ENCODE peak calls at places on chromosomes 7 and 10, in six cellular contexts. F is A549, R is HepG2, B is SK-N-SH, Q is H1, D is K562. I is an unnamed sample.

GRCh38 chr10:51867956-51868355 is 168.6 kb upstream of the CSTF2T start:
- DNase-seq in Q (no peak), B (no peak), F (no peak), R (no peak), D (no peak), I (peak; percentile 99)

GRCh38 chr7:142349670-142350405 is 92.0 kb upstream of the PRSS58 start:
- DNase-seq in R (no peak), D (no peak), F (no peak), B (no peak), Q (no peak), I (no peak)

GRCh38 chr10:88849224-88849623 is 2.4 kb downstream of the ANKRD22 start:
- DNase-seq in D (no peak), F (no peak), R (no peak), Q (no peak), B (no peak), I (peak; percentile 72)

GRCh38 chr10:21499910-21500577 is 25.4 kb downstream of the SKIDA1 start:
- DNase-seq in B (no peak), F (no peak), D (no peak), R (no peak), Q (peak; percentile 86), I (no peak)

GRCh38 chr7:142535123-142535779 is 214.0 kb upstream of the PRSS1 start:
- DNase-seq in Q (peak; percentile 85), B (peak; percentile 80), R (peak; percentile 41), D (peak; percentile 71), F (peak; percentile 68), I (peak; percentile 92)

GRCh38 chr7:93013471-93014061 is 104.2 kb downstream of the SAMD9 start:
- DNase-seq in R (no peak), Q (no peak), F (no peak), D (no peak), B (no peak), I (peak; percentile 66)

GRCh38 chr10:88473989-88474883 is 108.9 kb downstream of the RNLS start:
- DNase-seq in B (no peak), R (no peak), D (no peak), Q (no peak), F (no peak), I (no peak)

GRCh38 chr10:16117305-16117695 is 257.0 kb upstream of the MINDY3 start:
- DNase-seq in F (no peak), R (no peak), D (no peak), Q (no peak), B (no peak), I (no peak)

GRCh38 chr7:45470031-45470430 is 104.1 kb upstream of the ADCY1 start:
- DNase-seq in B (no peak), R (no peak), F (no peak), D (no peak), Q (no peak), I (no peak)

GRCh38 chr10:16673443-16673842 is 143.8 kb downstream of the RSU1 start:
- DNase-seq in R (no peak), F (no peak), D (no peak), Q (no peak), B (no peak), I (no peak)

GRCh38 chr10:51020175-51020574 is 54.1 kb upstream of the PRKG1 start:
- DNase-seq in D (no peak), R (no peak), F (no peak), B (no peak), Q (no peak), I (no peak)

GRCh38 chr10:74223755-74224530 is 72.9 kb downstream of the ADK start:
- DNase-seq in B (no peak), Q (no peak), R (no peak), F (peak; percentile 64), D (no peak), I (peak; percentile 58)

GRCh38 chr10:97889461-97890265 is 40.0 kb downstream of the GOLGA7B start:
- DNase-seq in Q (peak; percentile 59), R (no peak), B (peak; percentile 54), D (peak; percentile 61), F (peak; percentile 90), I (peak; percentile 28)

GRCh38 chr7:129176853-129177369 is 11.5 kb upstream of the SMO start:
- DNase-seq in B (no peak), Q (no peak), R (no peak), F (no peak), D (peak; percentile 28), I (no peak)

GRCh38 chr7:75958802-75959543 is 35.4 kb downstream of the TMEM120A start:
- DNase-seq in D (no peak), Q (no peak), R (peak; percentile 80), B (no peak), F (no peak), I (no peak)

GRCh38 chr10:126955934-126956711 is 50.9 kb downstream of the DOCK1 start:
- DNase-seq in D (no peak), B (no peak), F (no peak), R (no peak), Q (no peak), I (no peak)

GRCh38 chr10:73899401-73899780 is 11.5 kb upstream of the PLAU start:
- DNase-seq in F (no peak), Q (no peak), D (no peak), R (no peak), B (no peak), I (peak; percentile 97)

GRCh38 chr7:30923009-30923773 is 11.5 kb downstream of the AQP1 start:
- DNase-seq in F (no peak), Q (peak; percentile 36), R (no peak), D (no peak), B (peak; percentile 17), I (no peak)

GRCh38 chr10:80132299-80133139 is at the start of gene PLAC9:
- DNase-seq in Q (peak; percentile 70), B (peak; percentile 83), D (no peak), R (no peak), F (peak; percentile 18), I (peak; percentile 20)

GRCh38 chr10:15483215-15483970 is 112.3 kb upstream of the FAM171A1 start:
- DNase-seq in R (no peak), F (no peak), Q (no peak), B (peak; percentile 74), D (peak; percentile 19), I (no peak)

GRCh38 chr10:12563489-12563888 is 214.1 kb downstream of the CAMK1D start:
- DNase-seq in Q (no peak), B (no peak), D (no peak), F (no peak), R (no peak), I (no peak)

GRCh38 chr10:17062009-17062408 is 67.6 kb downstream of the CUBN start:
- DNase-seq in F (peak; percentile 7), R (no peak), B (no peak), Q (no peak), D (no peak), I (peak; percentile 90)

GRCh38 chr10:3226960-3227724 is 54.6 kb upstream of the PITRM1 start:
- DNase-seq in D (no peak), F (peak; percentile 36), Q (no peak), R (no peak), B (no peak), I (peak; percentile 79)

GRCh38 chr7:154841731-154842331 is 161.1 kb downstream of the PAXIP1 start:
- DNase-seq in F (no peak), B (peak; percentile 83), Q (no peak), D (no peak), R (no peak), I (no peak)

GRCh38 chr10:49200859-49201258 is 12.7 kb upstream of the TMEM273 start:
- DNase-seq in D (no peak), Q (no peak), R (no peak), B (no peak), F (no peak), I (peak; percentile 5)

DNA sequence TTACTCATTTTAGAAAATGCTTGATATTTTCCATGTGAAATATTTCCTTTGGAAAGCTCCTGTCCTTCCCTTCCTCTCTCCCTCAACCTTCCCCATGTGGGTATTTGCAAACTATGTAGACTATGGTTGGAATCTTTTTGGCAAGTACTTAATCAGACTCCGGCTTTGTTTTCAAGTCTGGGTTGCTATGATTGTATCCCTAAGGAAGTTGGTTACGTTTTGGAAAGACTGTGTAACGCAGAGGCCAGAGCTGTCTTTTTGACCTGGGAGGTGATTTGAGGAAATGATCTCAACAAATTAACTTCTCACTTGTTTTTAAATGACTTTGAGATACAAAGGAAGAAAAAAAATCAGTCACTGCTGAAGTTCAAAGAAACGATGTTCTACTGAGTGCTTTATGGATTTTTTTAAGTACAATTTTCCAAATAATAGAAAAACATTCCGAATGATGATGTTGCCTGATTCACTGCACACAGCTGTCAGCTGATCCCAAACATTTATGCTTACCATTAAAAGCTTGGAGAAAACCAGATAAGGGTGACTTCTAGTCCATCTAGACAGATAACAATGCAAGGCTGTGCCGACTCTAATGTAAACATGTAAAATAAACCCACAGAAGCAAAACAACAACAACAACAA is 145.5 kb upstream of the CELF2 start:
- DNase-seq in B (no peak), Q (no peak), R (no peak), F (no peak), D (no peak), I (peak; percentile 96)
- TF ChIP-seq RFX5 in B (no peak), Q (no peak), R (no peak), F (no peak), D (no peak), I (no peak)

DNA sequence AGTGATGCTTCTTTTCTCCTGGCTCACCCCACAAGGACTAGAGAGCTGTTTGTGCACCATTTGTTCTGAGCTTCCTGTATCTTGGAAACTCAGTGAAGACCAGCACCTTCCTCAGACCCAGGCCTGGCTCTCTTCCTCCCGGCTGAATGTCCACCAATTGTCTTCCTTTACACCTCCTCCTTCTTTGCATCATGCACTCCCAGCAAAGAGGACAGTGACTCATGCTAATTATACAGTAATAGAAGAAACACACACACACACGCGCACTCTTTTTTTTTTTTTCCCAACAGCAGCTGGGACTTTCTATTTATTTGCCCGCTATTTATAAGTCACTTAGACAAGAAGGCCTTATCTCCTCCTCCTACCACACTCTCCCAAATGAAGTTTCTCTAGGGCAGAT is 990.8 kb downstream of the CCSER2 start:
- DNase-seq in B (peak; percentile 7), D (no peak), Q (no peak), F (no peak), R (no peak), I (no peak)
- TF ChIP-seq RFX5 in B (no peak), D (no peak), Q (no peak), F (no peak), R (no peak), I (no peak)

GRCh38 chr7:139651308-139651707 is 126.5 kb downstream of the HIPK2 start:
- DNase-seq in F (no peak), Q (no peak), B (peak; percentile 54), R (no peak), D (no peak), I (peak; percentile 35)
- TF ChIP-seq RFX5 in F (no peak), Q (no peak), B (no peak), R (no peak), D (no peak), I (no peak)

DNA sequence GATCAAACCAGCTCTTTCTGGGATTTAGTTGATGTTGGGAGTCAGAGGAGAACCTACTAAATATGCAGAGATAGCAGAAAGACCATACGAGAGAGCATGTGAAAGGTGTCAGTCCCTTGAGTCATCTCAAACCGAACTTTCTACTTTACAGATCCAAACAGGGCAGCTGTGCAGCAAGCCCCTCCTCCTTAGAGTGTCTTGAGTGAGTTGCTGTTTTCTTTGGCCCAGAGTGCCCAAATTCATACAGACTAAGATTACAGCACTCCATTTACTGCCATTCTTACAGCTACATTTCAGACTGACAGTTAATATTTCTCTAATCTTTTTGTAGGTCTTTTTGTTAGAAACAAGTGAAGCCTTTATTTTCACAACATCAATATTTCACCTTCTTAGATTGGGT is 53.4 kb downstream of the NRCAM start:
- DNase-seq in B (no peak), D (no peak), R (no peak), Q (no peak), F (no peak), I (no peak)
- TF ChIP-seq RFX5 in B (no peak), D (no peak), R (no peak), Q (no peak), F (no peak), I (no peak)

I was measured in IMR-90.